ENCODE peak calls at places on chromosome 17, in ten cellular contexts. W is left cardiac atrium, N is lung microvascular endothelial cell, I is T-helper 2 cell, C is nephron progenitor cell, P is T-cell, Y is mesenteric fat pad, D is NCI-H1105 treated with DMSO at 0.1 percent for 48 hours, A is NCI-H748 treated with DMSO at 0.1 percent for 48 hours, V is WTC11. G is an unnamed sample.

GRCh38 chr17:80245566-80246265 is 14.9 kb upstream of the RNF213 start:
- DNase-seq in A (no peak), I (no peak), Y (no peak), D (no peak), P (no peak), V (no peak), C (no peak), W (no peak), N (no peak), G (no peak)

GRCh38 chr17:1554751-1555617 is 7.6 kb downstream of the PITPNA start:
- DNase-seq in V (no peak), W (no peak), P (no peak), A (no peak), Y (no peak), C (no peak), D (no peak), I (no peak), N (no peak), G (no peak)

GRCh38 chr17:40511667-40512221 is 10.3 kb upstream of the TNS4 start:
- DNase-seq in Y (peak), D (no peak), V (no peak), W (no peak), A (no peak), P (no peak), C (no peak), N (no peak), I (no peak), G (no peak)

GRCh38 chr17:4852504-4853075 is 19.4 kb downstream of the MINK1 start:
- DNase-seq in I (no peak), P (peak), A (no peak), D (peak), V (no peak), Y (no peak), C (no peak), N (peak), W (no peak), G (no peak)

GRCh38 chr17:78925662-78926555 is 722 bp upstream of the TIMP2 start:
- DNase-seq in C (peak), A (no peak), D (no peak), I (no peak), N (peak), Y (no peak), P (peak), V (no peak), W (peak), G (no peak)

GRCh38 chr17:71777048-71777638 is 343.7 kb upstream of the SOX9 start:
- DNase-seq in W (no peak), N (no peak), C (no peak), Y (no peak), D (no peak), V (no peak), P (no peak), I (no peak), A (no peak), G (no peak)

GRCh38 chr17:43860927-43861622 is 14.1 kb downstream of the CD300LG start:
- DNase-seq in P (no peak), Y (peak), N (no peak), W (peak), C (no peak), D (no peak), A (no peak), V (no peak), I (no peak), G (no peak)

GRCh38 chr17:80263253-80264047 is 2.8 kb downstream of the RNF213 start:
- DNase-seq in P (peak), N (peak), V (no peak), W (peak), A (no peak), D (no peak), I (peak), C (no peak), Y (no peak), G (peak)

GRCh38 chr17:67779098-67779672 is 46.1 kb upstream of the BPTF start:
- DNase-seq in N (peak), Y (no peak), D (no peak), C (peak), A (no peak), W (peak), I (no peak), V (peak), P (peak), G (no peak)

GRCh38 chr17:42655528-42655927 is 3.6 kb upstream of the TUBG2 start:
- DNase-seq in N (no peak), D (no peak), W (no peak), Y (no peak), I (no peak), P (no peak), C (no peak), A (no peak), V (no peak), G (no peak)

GRCh38 chr17:57910462-57910861 is 44.8 kb downstream of the CUEDC1 start:
- DNase-seq in V (no peak), W (no peak), N (no peak), Y (no peak), P (no peak), I (no peak), A (no peak), C (no peak), D (no peak), G (no peak)

GRCh38 chr17:57782051-57782490 is 37.0 kb upstream of the CCDC182 start:
- DNase-seq in N (peak), I (no peak), V (no peak), A (no peak), C (no peak), D (no peak), P (no peak), Y (no peak), W (no peak), G (no peak)

GRCh38 chr17:55433629-55434422 is 12.2 kb upstream of the MMD start:
- DNase-seq in D (no peak), P (no peak), A (no peak), N (peak), I (no peak), V (no peak), W (no peak), Y (no peak), C (no peak), G (peak)

GRCh38 chr17:673200-673681 is 41.4 kb downstream of the VPS53 start:
- DNase-seq in V (peak), Y (no peak), N (no peak), D (no peak), A (no peak), C (peak), W (no peak), P (no peak), I (no peak), G (no peak)

GRCh38 chr17:78970834-78971763 is 8.6 kb downstream of the LGALS3BP start:
- DNase-seq in A (peak), I (peak), D (peak), C (peak), V (peak), Y (no peak), W (peak), P (peak), N (peak), G (no peak)

GRCh38 chr17:77209330-77209748 is 68.6 kb downstream of the SEC14L1 start:
- DNase-seq in P (no peak), C (no peak), D (no peak), V (peak), W (no peak), Y (no peak), N (no peak), A (no peak), I (no peak), G (no peak)

GRCh38 chr17:57377094-57377493 is 120.8 kb downstream of the MSI2 start:
- DNase-seq in C (no peak), W (no peak), N (no peak), P (no peak), I (no peak), A (no peak), D (no peak), Y (no peak), V (no peak), G (no peak)